ENCODE peak calls at places on chromosomes 3 and 15, in nine cellular contexts. P is neural progenitor cell, H is OCI-LY7, Z is HCT116, E is MM.1S, L is PC-3, W is SK-N-SH, X is GM23338, V is hepatocyte. R is an unnamed sample.
A peak's percentile ranks its signal among the peaks of the same experiment; 100 is the strongest.

GRCh38 chr3:27554706-27555105 is 70.5 kb upstream of the SLC4A7 start:
- DNase-seq in P (no peak), H (no peak), Z (no peak), E (no peak), L (no peak), W (no peak), X (no peak), V (no peak), R (peak; percentile 75)

GRCh38 chr3:165796701-165797100 is 40.5 kb downstream of the BCHE start:
- DNase-seq in P (no peak), H (no peak), Z (no peak), E (no peak), L (no peak), W (no peak), X (no peak), V (no peak), R (no peak)

GRCh38 chr3:43691120-43692002 is 623 bp downstream of the ABHD5 start:
- DNase-seq in P (peak; percentile 80), H (peak; percentile 57), Z (peak; percentile 68), E (peak; percentile 58), L (peak; percentile 86), W (peak; percentile 73), X (peak; percentile 93), V (peak; percentile 83), R (peak; percentile 65)

GRCh38 chr15:23422099-23422945 is 24.7 kb downstream of the GOLGA6L2 start:
- DNase-seq in P (no peak), H (no peak), Z (no peak), E (no peak), L (no peak), W (no peak), X (no peak), V (no peak), R (no peak)

GRCh38 chr15:80840173-80841130 is 61.3 kb downstream of the CEMIP start:
- DNase-seq in P (no peak), H (no peak), Z (no peak), E (no peak), L (no peak), W (no peak), X (no peak), V (no peak), R (peak; percentile 47)

GRCh38 chr15:59028387-59028955 is 41.0 kb downstream of the RNF111 start:
- DNase-seq in P (no peak), H (no peak), Z (no peak), E (no peak), L (no peak), W (no peak), X (no peak), V (no peak), R (no peak)

GRCh38 chr3:190764231-190764630 is 98.3 kb downstream of the GMNC start:
- DNase-seq in P (no peak), H (no peak), Z (no peak), E (no peak), L (no peak), W (no peak), X (no peak), V (no peak), R (no peak)

GRCh38 chr3:10883478-10884234 is 67.6 kb downstream of the SLC6A11 start:
- DNase-seq in P (peak; percentile 69), H (peak; percentile 37), Z (peak; percentile 8), E (no peak), L (peak; percentile 70), W (peak; percentile 60), X (peak; percentile 61), V (peak; percentile 30), R (peak; percentile 13)

GRCh38 chr15:58016776-58017175 is 48.7 kb downstream of the ALDH1A2 start:
- DNase-seq in P (no peak), H (no peak), Z (no peak), E (no peak), L (no peak), W (no peak), X (no peak), V (no peak), R (peak; percentile 9)

GRCh38 chr3:50189274-50189673 is 2.1 kb upstream of the GNAT1 start:
- DNase-seq in P (peak; percentile 89), H (peak; percentile 71), Z (peak; percentile 40), E (peak; percentile 32), L (peak; percentile 88), W (peak; percentile 87), X (peak; percentile 92), V (peak; percentile 91), R (peak; percentile 94)

GRCh38 chr15:51322622-51323296 is 15.6 kb downstream of the CYP19A1 start:
- DNase-seq in P (no peak), H (no peak), Z (no peak), E (no peak), L (no peak), W (no peak), X (no peak), V (no peak), R (peak; percentile 52)

GRCh38 chr15:90300988-90301715 is 35.7 kb downstream of the NGRN start:
- DNase-seq in P (peak; percentile 85), H (peak; percentile 71), Z (peak; percentile 47), E (peak; percentile 52), L (peak; percentile 64), W (peak; percentile 70), X (peak; percentile 95), V (peak; percentile 68), R (peak; percentile 51)

GRCh38 chr15:90872481-90873184 is 4.2 kb downstream of the FURIN start:
- DNase-seq in P (no peak), H (no peak), Z (no peak), E (no peak), L (peak; percentile 69), W (peak; percentile 49), X (no peak), V (peak; percentile 68), R (peak; percentile 91)

GRCh38 chr3:55622116-55622515 is 135.0 kb upstream of the WNT5A start:
- DNase-seq in P (no peak), H (no peak), Z (no peak), E (no peak), L (peak; percentile 71), W (no peak), X (no peak), V (no peak), R (peak; percentile 77)

GRCh38 chr3:8579943-8580342 is 64.7 kb downstream of the SSUH2 start:
- DNase-seq in P (no peak), H (no peak), Z (no peak), E (no peak), L (no peak), W (no peak), X (no peak), V (no peak), R (no peak)

GRCh38 chr3:27358372-27358771 is 10.8 kb downstream of the NEK10 start:
- DNase-seq in P (no peak), H (no peak), Z (no peak), E (no peak), L (no peak), W (no peak), X (no peak), V (no peak), R (no peak)

GRCh38 chr3:31962801-31963205 is 18.3 kb downstream of the OSBPL10 start:
- DNase-seq in P (no peak), H (no peak), Z (no peak), E (no peak), L (peak; percentile 87), W (no peak), X (no peak), V (no peak), R (peak; percentile 40)

GRCh38 chr3:49519916-49520385 is 34.3 kb upstream of the BSN start:
- DNase-seq in P (no peak), H (no peak), Z (no peak), E (no peak), L (no peak), W (no peak), X (no peak), V (peak; percentile 16), R (no peak)

DNA sequence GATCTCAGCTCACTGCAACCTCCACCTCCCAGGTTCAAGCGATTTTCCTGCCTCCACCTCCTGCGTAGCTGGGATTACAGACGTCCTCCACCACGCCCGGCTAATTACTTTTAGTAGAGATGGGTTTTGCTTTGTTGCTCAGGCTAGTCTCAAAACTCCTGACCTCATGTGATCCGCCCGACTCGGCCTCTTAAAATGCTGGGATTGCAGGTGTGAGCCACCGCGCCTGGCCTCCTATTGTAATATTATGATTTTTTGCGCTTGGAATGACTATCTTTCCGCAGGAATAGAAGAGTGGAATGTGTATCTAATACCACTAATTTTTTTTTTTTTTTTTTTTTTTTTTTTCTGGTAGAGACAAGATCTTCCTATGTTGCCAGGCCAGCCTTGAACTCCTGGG is 1.8 kb downstream of the ARL8B start:
- DNase-seq in P (peak; percentile 11), H (no peak), Z (no peak), E (no peak), L (no peak), W (no peak), X (no peak), V (no peak), R (no peak)
- H3K27ac ChIP-seq in P (no peak overlapping the region), H (peak overlapping the region; percentile 31), Z (no peak overlapping the region), E (peak overlapping the region; percentile 77), L (peak overlapping the region; percentile 78), W (peak overlapping the region; percentile 84), X (no peak overlapping the region), V (peak overlapping the region; percentile 97), R (peak overlapping the region; percentile 92)

GRCh38 chr15:52427804-52428203 is 100.9 kb downstream of the MYO5A start:
- DNase-seq in P (peak; percentile 53), H (no peak), Z (peak; percentile 2), E (no peak), L (peak; percentile 6), W (peak; percentile 17), X (no peak), V (peak; percentile 43), R (peak; percentile 68)
- TF ChIP-seq EZH2phosphoT487 in P (no peak), H (no peak), Z (no peak), E (no peak), L (no peak), W (no peak), X (no peak), V (no peak), R (no peak)

GRCh38 chr15:66505818-66506217 is 692 bp downstream of the ZWILCH start:
- DNase-seq in P (no peak), H (no peak), Z (no peak), E (no peak), L (no peak), W (peak; percentile 24), X (no peak), V (no peak), R (no peak)
- H3K27ac ChIP-seq in P (no peak overlapping the region), H (peak overlapping the region; percentile 85), Z (peak overlapping the region; percentile 86), E (no peak overlapping the region), L (no peak overlapping the region), W (peak overlapping the region; percentile 96), X (peak overlapping the region; percentile 81), V (peak overlapping the region; percentile 99), R (peak overlapping the region; percentile 93)

GRCh38 chr15:88849376-88850122 is 45.8 kb downstream of the HAPLN3 start:
- DNase-seq in P (no peak), H (no peak), Z (no peak), E (no peak), L (no peak), W (no peak), X (no peak), V (no peak), R (no peak)
- TF ChIP-seq EZH2phosphoT487 in P (no peak), H (no peak), Z (no peak), E (no peak), L (no peak), W (no peak), X (no peak), V (no peak), R (no peak)

R was measured in GM23248.